ENCODE peak calls at places on chromosome 11, in four cellular contexts. C, R, V and M are unnamed samples. For H3K4me1 and H3K9me3, the result is how much of the 10 kb centered on the place peaks cover.

GRCh38 chr11:79167510-79168188 is 273.2 kb downstream of the TENM4 start:
- DNase-seq in C (no peak), R (no peak), V (no peak), M (no peak)

GRCh38 chr11:71247551-71248250 is 4.7 kb downstream of the SHANK2 start:
- DNase-seq in C (no peak), R (no peak), V (no peak), M (no peak)

GRCh38 chr11:62599909-62600308 is 1.8 kb downstream of the MTA2 start:
- DNase-seq in C (no peak), R (no peak), V (no peak), M (no peak)

GRCh38 chr11:97570636-97571035 is 1180.8 kb downstream of the JRKL start:
- DNase-seq in C (no peak), R (no peak), V (no peak), M (no peak)

GRCh38 chr11:73856001-73856663 is 20.5 kb downstream of the COA4 start:
- DNase-seq in C (no peak), R (no peak), V (no peak), M (no peak)

GRCh38 chr11:111696556-111696955 is 69.6 kb downstream of the PPP2R1B start:
- DNase-seq in C (no peak), R (no peak), V (peak), M (no peak)

GRCh38 chr11:114166897-114167323 is 107.4 kb downstream of the ZBTB16 start:
- DNase-seq in C (no peak), R (no peak), V (peak), M (no peak)

GRCh38 chr11:101262995-101263394 is 133.4 kb upstream of the PGR start:
- DNase-seq in C (no peak), R (no peak), V (no peak), M (no peak)

GRCh38 chr11:61630104-61630503 is 49.2 kb upstream of the SYT7 start:
- DNase-seq in C (no peak), R (no peak), V (no peak), M (no peak)

GRCh38 chr11:18393581-18394299 is 623 bp upstream of the LDHA start:
- DNase-seq in C (no peak), R (peak), V (no peak), M (no peak)

GRCh38 chr11:76752321-76753175 is 30.6 kb upstream of the TSKU start:
- DNase-seq in C (no peak), R (no peak), V (peak), M (no peak)

GRCh38 chr11:2423157-2424025 is 20.9 kb downstream of the TRPM5 start:
- DNase-seq in C (no peak), R (no peak), V (no peak), M (no peak)

GRCh38 chr11:124800226-124800929 is at the start of gene MSANTD2:
- DNase-seq in C (peak), R (peak), V (peak), M (peak)

GRCh38 chr11:69540118-69541000 is 58.9 kb downstream of the LINC01488 start:
- DNase-seq in C (no peak), R (peak), V (no peak), M (no peak)

GRCh38 chr11:62850911-62851806 is 11.8 kb upstream of the WDR74 start:
- DNase-seq in C (no peak), R (no peak), V (no peak), M (peak)

GRCh38 chr11:98289592-98289991 is 731.2 kb upstream of the CNTN5 start:
- DNase-seq in C (no peak), R (no peak), V (no peak), M (no peak)

GRCh38 chr11:91907225-91907624 is 317.4 kb upstream of the FAT3 start:
- DNase-seq in C (no peak), R (no peak), V (no peak), M (no peak)

GRCh38 chr11:71268706-71269321 is 16.4 kb upstream of the SHANK2 start:
- DNase-seq in C (no peak), R (no peak), V (no peak), M (no peak)

GRCh38 chr11:84626256-84626655 is 1000.9 kb downstream of the DLG2 start:
- DNase-seq in C (no peak), R (no peak), V (peak), M (no peak)

GRCh38 chr11:118705111-118705741 is 25.8 kb upstream of the TREH start:
- DNase-seq in C (peak), R (no peak), V (no peak), M (peak)

GRCh38 chr11:60951909-60952741 is at the start of gene SLC15A3:
- DNase-seq in C (peak), R (no peak), V (no peak), M (no peak)

GRCh38 chr11:13955971-13956421 is 6.5 kb upstream of the SPON1 start:
- DNase-seq in C (peak), R (peak), V (peak), M (peak)

GRCh38 chr11:127804775-127805446 is 782.4 kb downstream of the ETS1 start:
- DNase-seq in C (no peak), R (no peak), V (no peak), M (no peak)

GRCh38 chr11:61834278-61835004 is 6.3 kb downstream of the FADS2 start:
- DNase-seq in C (peak), R (peak), V (peak), M (no peak)

GRCh38 chr11:623999-624704 is 603 bp downstream of the CDHR5 start:
- DNase-seq in C (no peak), R (no peak), V (no peak), M (no peak)

GRCh38 chr11:111694851-111695250 is 71.3 kb downstream of the PPP2R1B start:
- DNase-seq in C (no peak), R (no peak), V (peak), M (no peak)

GRCh38 chr11:14503023-14503422 is 3.4 kb upstream of the COPB1 start:
- DNase-seq in C (no peak), R (no peak), V (no peak), M (no peak)

GRCh38 chr11:64358907-64359711 is at the start of gene RPS6KA4:
- DNase-seq in C (peak), R (peak), V (peak), M (peak)

GRCh38 chr11:114094516-114094915 is 35.0 kb downstream of the ZBTB16 start:
- DNase-seq in C (no peak), R (no peak), V (no peak), M (no peak)

GRCh38 chr11:47178305-47178704 is 1.6 kb upstream of the ARFGAP2 start:
- DNase-seq in C (no peak), R (no peak), V (no peak), M (no peak)

GRCh38 chr11:72423840-72424239 is 10.5 kb downstream of the CLPB start:
- DNase-seq in C (no peak), R (no peak), V (no peak), M (no peak)

GRCh38 chr11:72426054-72426757 is 8.1 kb downstream of the CLPB start:
- DNase-seq in C (no peak), R (no peak), V (no peak), M (no peak)

GRCh38 chr11:72429626-72430025 is 4.7 kb downstream of the CLPB start:
- DNase-seq in C (no peak), R (no peak), V (no peak), M (no peak)

GRCh38 chr11:72425053-72425980 is 9.0 kb downstream of the CLPB start:
- DNase-seq in C (no peak), R (no peak), V (no peak), M (no peak)

GRCh38 chr11:72426758-72427157 is 7.6 kb downstream of the CLPB start:
- DNase-seq in C (no peak), R (no peak), V (no peak), M (no peak)
- H3K4me3 ChIP-seq in C (no peak), R (no peak), V (no peak), M (no peak)

GRCh38 chr11:58576792-58577440 is 1.3 kb upstream of the LPXN start:
- DNase-seq in C (no peak), R (no peak), V (peak), M (no peak)
- H3K4me1 ChIP-seq in C (under half), R (under half), V (under half), M (under half)

GRCh38 chr11:31821779-31822574 is 10.9 kb upstream of the PAX6 start:
- DNase-seq in C (no peak), R (no peak), V (no peak), M (no peak)
- H3K9me3 ChIP-seq in C (under half), R (under half), V (under half), M (under half)

GRCh38 chr11:29051935-29052334 is 943.7 kb downstream of the METTL15 start:
- DNase-seq in C (no peak), R (no peak), V (peak), M (no peak)
- H3K4me3 ChIP-seq in C (no peak), R (no peak), V (no peak), M (no peak)

GRCh38 chr11:120334894-120335462 is 1.2 kb upstream of the ARHGEF12 start:
- DNase-seq in C (peak), R (peak), V (peak), M (peak)
- H3K4me1 ChIP-seq in C (under half), R (under half), V (half or more), M (under half)

GRCh38 chr11:133714471-133715375 is 130.6 kb downstream of the SPATA19 start:
- DNase-seq in C (no peak), R (no peak), V (no peak), M (no peak)
- H3K9me3 ChIP-seq in C (under half), R (under half), V (under half), M (under half)